ENCODE peak calls at places on chromosomes 2 and 18, in four cellular contexts. L is left lung, I is RWPE1, Y is astrocyte. R is an unnamed sample.

GRCh38 chr2:25424426-25425028 is 82.8 kb upstream of the DNMT3A start:
- DNase-seq in L (no peak), I (no peak), Y (no peak), R (no peak)

GRCh38 chr2:158776236-158776635 is 18.9 kb upstream of the DAPL1 start:
- DNase-seq in I (no peak), L (no peak), Y (no peak), R (no peak)

GRCh38 chr2:7454592-7454991 is 537.4 kb downstream of the RNF144A start:
- DNase-seq in L (no peak), Y (no peak), I (no peak), R (no peak)

GRCh38 chr18:3189884-3190283 is 29.9 kb downstream of the MYOM1 start:
- DNase-seq in L (no peak), Y (no peak), I (no peak), R (no peak)

GRCh38 chr2:224222320-224222719 is 179.6 kb downstream of the FAM124B start:
- DNase-seq in L (no peak), I (no peak), Y (no peak), R (no peak)

GRCh38 chr18:74662622-74663021 is 65.0 kb downstream of the ZNF407 start:
- DNase-seq in L (no peak), I (no peak), Y (no peak), R (no peak)

GRCh38 chr2:210007895-210008294 is 5.5 kb downstream of the RPE start:
- DNase-seq in I (peak), Y (peak), L (peak), R (no peak)

GRCh38 chr2:174120346-174120745 is 128.0 kb downstream of the OLA1 start:
- DNase-seq in L (no peak), Y (peak), I (peak), R (no peak)

GRCh38 chr2:238747114-238747513 is 100.8 kb upstream of the TWIST2 start:
- DNase-seq in I (no peak), L (no peak), Y (no peak), R (no peak)

GRCh38 chr2:3547915-3548314 is 10.2 kb downstream of the RNASEH1 start:
- DNase-seq in I (no peak), L (no peak), Y (no peak), R (no peak)

GRCh38 chr2:168062054-168062453 is 185.3 kb downstream of the STK39 start:
- DNase-seq in Y (no peak), L (no peak), I (no peak), R (no peak)

GRCh38 chr18:46250084-46250811 is 146.1 kb downstream of the HAUS1 start:
- DNase-seq in I (peak), Y (peak), L (no peak), R (peak)

GRCh38 chr2:231483398-231484329 is 19.4 kb upstream of the NCL start:
- DNase-seq in L (peak), I (no peak), Y (no peak), R (no peak)

GRCh38 chr2:197265931-197266330 is 44.6 kb downstream of the ANKRD44 start:
- DNase-seq in I (no peak), Y (peak), L (no peak), R (no peak)

GRCh38 chr2:1887915-1888314 is 143.6 kb upstream of the PXDN start:
- DNase-seq in Y (no peak), L (no peak), I (peak), R (no peak)

GRCh38 chr18:63887424-63887823 is at the start of gene SERPINB2:
- DNase-seq in I (no peak), L (no peak), Y (no peak), R (no peak)
- TF ChIP-seq CTCF in I (no peak), L (no peak), Y (no peak), R (no peak)

GRCh38 chr18:48296581-48296980 is 112.6 kb downstream of the ZBTB7C start:
- DNase-seq in I (no peak), Y (no peak), L (no peak), R (no peak)

GRCh38 chr18:48294894-48295585 is 114.1 kb downstream of the ZBTB7C start:
- DNase-seq in Y (no peak), L (no peak), I (no peak), R (no peak)

GRCh38 chr18:48297139-48297538 is 112.0 kb downstream of the ZBTB7C start:
- DNase-seq in I (no peak), L (no peak), Y (no peak), R (no peak)

GRCh38 chr18:48293954-48294893 is 115.0 kb downstream of the ZBTB7C start:
- DNase-seq in L (no peak), I (no peak), Y (no peak), R (no peak)

DNA sequence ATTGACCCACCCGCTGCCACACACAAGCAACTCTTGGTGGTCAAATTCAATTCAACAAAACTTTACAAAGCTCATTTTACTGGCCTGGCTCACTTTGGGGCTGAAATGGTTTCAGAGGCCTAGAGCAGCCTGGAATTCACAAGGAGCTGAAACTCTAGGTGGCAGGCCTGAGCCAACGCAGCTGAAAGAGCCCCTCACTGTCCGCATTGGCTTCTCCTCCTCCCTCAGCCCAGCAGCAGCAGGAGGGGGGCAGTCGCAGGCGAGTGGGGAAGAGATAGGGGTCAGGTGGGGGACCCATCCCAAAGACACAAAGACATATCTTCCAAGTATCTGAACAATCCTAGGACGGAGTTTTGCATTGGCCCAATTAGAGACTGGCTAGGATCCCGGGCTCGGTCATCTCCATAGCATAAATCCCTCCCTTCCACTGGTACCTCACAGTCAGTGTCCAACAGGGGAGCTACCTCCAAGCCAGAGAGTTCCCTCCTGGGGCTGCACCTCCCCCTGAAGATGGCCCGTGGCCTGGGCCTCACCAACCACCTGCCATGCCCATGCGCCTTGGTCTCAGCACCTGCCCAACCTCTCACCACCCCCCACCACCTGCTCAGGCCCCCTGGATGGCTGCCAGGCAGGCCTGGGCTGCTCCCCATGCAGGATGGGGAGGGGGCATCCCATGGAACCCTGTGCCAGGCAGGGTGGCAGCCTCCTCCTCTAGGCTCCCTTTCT is 113.4 kb downstream of the ZBTB7C start:
- DNase-seq in I (no peak), L (no peak), Y (no peak), R (no peak)
- TF ChIP-seq CTCF in I (no peak), L (no peak), Y (peak), R (peak)

GRCh38 chr2:120720746-120721145 is 14.9 kb upstream of the GLI2 start:
- DNase-seq in L (no peak), I (no peak), Y (no peak), R (no peak)
- TF ChIP-seq CTCF in L (no peak), I (no peak), Y (no peak), R (no peak)

GRCh38 chr2:120289221-120289906 is 36.7 kb downstream of the RALB start:
- DNase-seq in I (no peak), Y (no peak), L (no peak), R (no peak)
- TF ChIP-seq CTCF in I (no peak), Y (peak), L (no peak), R (no peak)

GRCh38 chr2:69950241-69950640 is 11.2 kb downstream of the ASPRV1 start:
- DNase-seq in Y (peak), I (no peak), L (no peak), R (no peak)
- TF ChIP-seq CTCF in Y (no peak), I (no peak), L (no peak), R (no peak)

GRCh38 chr2:120877409-120877808 is 141.7 kb downstream of the GLI2 start:
- DNase-seq in I (no peak), L (no peak), Y (no peak), R (no peak)

GRCh38 chr2:120878970-120879369 is 143.3 kb downstream of the GLI2 start:
- DNase-seq in L (no peak), I (no peak), Y (no peak), R (no peak)

GRCh38 chr2:120880381-120880780 is 144.7 kb downstream of the GLI2 start:
- DNase-seq in I (no peak), Y (peak), L (no peak), R (no peak)

GRCh38 chr2:120881981-120882788 is 146.5 kb downstream of the GLI2 start:
- DNase-seq in I (no peak), L (no peak), Y (no peak), R (no peak)

GRCh38 chr2:120879401-120880295 is 144.0 kb downstream of the GLI2 start:
- DNase-seq in L (no peak), Y (no peak), I (peak), R (no peak)
- TF ChIP-seq CTCF in L (no peak), Y (no peak), I (no peak), R (no peak)

GRCh38 chr2:219009294-219009693 is 16.1 kb upstream of the CRYBA2 start:
- DNase-seq in I (no peak), L (no peak), Y (no peak), R (no peak)

GRCh38 chr2:219010873-219011272 is 17.7 kb upstream of the CRYBA2 start:
- DNase-seq in L (no peak), Y (no peak), I (no peak), R (no peak)

GRCh38 chr2:219010162-219010756 is 17.0 kb upstream of the CRYBA2 start:
- DNase-seq in L (no peak), I (peak), Y (no peak), R (no peak)
- TF ChIP-seq CTCF in L (no peak), I (peak), Y (peak), R (peak)

GRCh38 chr2:205685314-205686230 is 3.3 kb downstream of the NRP2 start:
- DNase-seq in Y (peak), L (peak), I (peak), R (no peak)

GRCh38 chr2:205688417-205689200 is 6.3 kb downstream of the NRP2 start:
- DNase-seq in Y (no peak), I (no peak), L (no peak), R (no peak)

GRCh38 chr2:205684871-205685313 is 2.6 kb downstream of the NRP2 start:
- DNase-seq in L (no peak), Y (peak), I (no peak), R (no peak)

GRCh38 chr2:205687018-205687956 is 5.0 kb downstream of the NRP2 start:
- DNase-seq in I (no peak), Y (no peak), L (no peak), R (no peak)

GRCh38 chr2:205686231-205687017 is 4.1 kb downstream of the NRP2 start:
- DNase-seq in L (no peak), I (no peak), Y (no peak), R (no peak)
- TF ChIP-seq CTCF in L (no peak), I (no peak), Y (no peak), R (no peak)